ENCODE peak calls at places on chromosomes 6 and 20, in six cellular contexts. O is transverse colon; W is fibroblast of lung; G is CD4-positive, alpha-beta T cell; L is tibial artery; V is pancreas. Q is an unnamed sample. For H3K27me3, the result is how much of the 10 kb centered on the place peaks cover.

GRCh38 chr20:59007758-59008511 is 881 bp upstream of the CTSZ start:
- DNase-seq in O (peak), W (no peak), G (no peak), L (peak), V (no peak), Q (peak)

GRCh38 chr6:2839195-2839981 is 2.3 kb downstream of the SERPINB1 start:
- DNase-seq in O (peak), W (peak), G (no peak), L (no peak), V (no peak), Q (no peak)

GRCh38 chr6:110053395-110054240 is 75.5 kb downstream of the GPR6 start:
- DNase-seq in O (no peak), W (peak), G (no peak), L (no peak), V (no peak), Q (no peak)

GRCh38 chr6:155448823-155449789 is 6.5 kb downstream of the NOX3 start:
- DNase-seq in O (no peak), W (peak), G (no peak), L (no peak), V (no peak), Q (no peak)

GRCh38 chr6:168083142-168083885 is 4.3 kb upstream of the FRMD1 start:
- DNase-seq in O (peak), W (no peak), G (no peak), L (no peak), V (peak), Q (no peak)

GRCh38 chr6:121305957-121306607 is 28.2 kb downstream of the TBC1D32 start:
- DNase-seq in O (no peak), W (peak), G (no peak), L (no peak), V (no peak), Q (no peak)

GRCh38 chr6:69622924-69623323 is 173.9 kb downstream of the LMBRD1 start:
- DNase-seq in O (no peak), W (no peak), G (no peak), L (no peak), V (no peak), Q (no peak)

GRCh38 chr6:48613221-48613949 is 502.4 kb upstream of the PTCHD4 start:
- DNase-seq in O (no peak), W (no peak), G (no peak), L (no peak), V (no peak), Q (no peak)

GRCh38 chr6:111195656-111196055 is 108.4 kb downstream of the SLC16A10 start:
- DNase-seq in O (no peak), W (no peak), G (no peak), L (no peak), V (no peak), Q (no peak)

GRCh38 chr6:9116026-9116425 is 680.7 kb upstream of the SLC35B3 start:
- DNase-seq in O (no peak), W (peak), G (no peak), L (no peak), V (no peak), Q (no peak)

GRCh38 chr6:140062042-140063041 is 687.9 kb upstream of the CITED2 start:
- DNase-seq in O (peak), W (peak), G (no peak), L (peak), V (no peak), Q (peak)

GRCh38 chr6:11929451-11929850 is 82.7 kb upstream of the HIVEP1 start:
- DNase-seq in O (no peak), W (no peak), G (no peak), L (no peak), V (no peak), Q (no peak)

GRCh38 chr20:35018578-35019371 is 63.1 kb downstream of the MYH7B start:
- DNase-seq in O (no peak), W (no peak), G (no peak), L (no peak), V (no peak), Q (no peak)

GRCh38 chr6:52498538-52499017 is 78.3 kb downstream of the TRAM2 start:
- DNase-seq in O (peak), W (no peak), G (no peak), L (no peak), V (no peak), Q (no peak)

GRCh38 chr6:164035912-164036485 is 621.5 kb downstream of the QKI start:
- DNase-seq in O (no peak), W (no peak), G (no peak), L (no peak), V (no peak), Q (no peak)

GRCh38 chr20:35601021-35601973 is 14.3 kb upstream of the SPAG4 start:
- DNase-seq in O (peak), W (peak), G (peak), L (peak), V (peak), Q (peak)

GRCh38 chr6:161166677-161167076 is 107.2 kb downstream of the AGPAT4 start:
- DNase-seq in O (no peak), W (no peak), G (no peak), L (no peak), V (no peak), Q (no peak)

GRCh38 chr6:124200661-124201060 is 397.0 kb downstream of the NKAIN2 start:
- DNase-seq in O (no peak), W (no peak), G (no peak), L (no peak), V (no peak), Q (no peak)

GRCh38 chr20:25005220-25005619 is 12.7 kb upstream of the APMAP start:
- DNase-seq in O (peak), W (peak), G (no peak), L (peak), V (no peak), Q (no peak)

GRCh38 chr6:4179960-4180652 is 44.7 kb upstream of the ECI2 start:
- DNase-seq in O (no peak), W (peak), G (no peak), L (no peak), V (no peak), Q (no peak)

GRCh38 chr6:160775730-160776129 is 73.7 kb downstream of the PLG start:
- DNase-seq in O (no peak), W (no peak), G (no peak), L (no peak), V (no peak), Q (no peak)

GRCh38 chr20:25089096-25089495 is 7.2 kb upstream of the VSX1 start:
- DNase-seq in O (no peak), W (no peak), G (no peak), L (no peak), V (no peak), Q (no peak)

GRCh38 chr6:111722220-111722731 is 116.6 kb upstream of the TRAF3IP2 start:
- DNase-seq in O (no peak), W (peak), G (no peak), L (no peak), V (no peak), Q (no peak)

GRCh38 chr6:38755207-38755606 is 40.1 kb downstream of the DNAH8 start:
- DNase-seq in O (no peak), W (no peak), G (no peak), L (no peak), V (no peak), Q (no peak)

GRCh38 chr6:133040025-133040838 is 200.9 kb upstream of the EYA4 start:
- DNase-seq in O (no peak), W (peak), G (no peak), L (no peak), V (no peak), Q (no peak)

GRCh38 chr6:45421700-45422540 is 44.2 kb upstream of the SUPT3H start:
- DNase-seq in O (peak), W (peak), G (peak), L (peak), V (peak), Q (peak)

GRCh38 chr6:156963712-156964700 is 186.8 kb downstream of the ARID1B start:
- DNase-seq in O (no peak), W (peak), G (no peak), L (no peak), V (no peak), Q (peak)

GRCh38 chr6:38493929-38494547 is 145.7 kb downstream of the BTBD9 start:
- DNase-seq in O (peak), W (peak), G (peak), L (peak), V (no peak), Q (peak)

GRCh38 chr6:96391776-96392175 is 129.8 kb upstream of the UFL1 start:
- DNase-seq in O (peak), W (peak), G (no peak), L (no peak), V (peak), Q (no peak)

GRCh38 chr20:38649275-38649891 is 47.8 kb downstream of the ARHGAP40 start:
- DNase-seq in O (no peak), W (peak), G (no peak), L (no peak), V (no peak), Q (no peak)

GRCh38 chr6:44061375-44062104 is 65.7 kb downstream of the MRPL14 start:
- DNase-seq in O (no peak), W (peak), G (no peak), L (no peak), V (no peak), Q (no peak)

GRCh38 chr20:54981181-54981580 is 505.8 kb downstream of the DOK5 start:
- DNase-seq in O (no peak), W (no peak), G (no peak), L (no peak), V (no peak), Q (no peak)

GRCh38 chr6:169319561-169319960 is 65.9 kb upstream of the THBS2 start:
- DNase-seq in O (no peak), W (peak), G (no peak), L (no peak), V (no peak), Q (no peak)

GRCh38 chr20:35200255-35200654 is 26.2 kb upstream of the MMP24 start:
- DNase-seq in O (no peak), W (peak), G (no peak), L (no peak), V (no peak), Q (no peak)

GRCh38 chr20:62732356-62732755 is 23.7 kb downstream of the NTSR1 start:
- DNase-seq in O (no peak), W (no peak), G (no peak), L (no peak), V (no peak), Q (no peak)
- H3K27me3 ChIP-seq in O (under half), W (under half), G (under half), L (under half), V (under half), Q (under half)

GRCh38 chr6:7727951-7728854 is 2.3 kb downstream of the BMP6 start:
- DNase-seq in O (peak), W (peak), G (no peak), L (peak), V (peak), Q (peak)
- H3K27ac ChIP-seq in O (no peak), W (no peak), G (no peak), L (peak), V (no peak), Q (no peak)

DNA sequence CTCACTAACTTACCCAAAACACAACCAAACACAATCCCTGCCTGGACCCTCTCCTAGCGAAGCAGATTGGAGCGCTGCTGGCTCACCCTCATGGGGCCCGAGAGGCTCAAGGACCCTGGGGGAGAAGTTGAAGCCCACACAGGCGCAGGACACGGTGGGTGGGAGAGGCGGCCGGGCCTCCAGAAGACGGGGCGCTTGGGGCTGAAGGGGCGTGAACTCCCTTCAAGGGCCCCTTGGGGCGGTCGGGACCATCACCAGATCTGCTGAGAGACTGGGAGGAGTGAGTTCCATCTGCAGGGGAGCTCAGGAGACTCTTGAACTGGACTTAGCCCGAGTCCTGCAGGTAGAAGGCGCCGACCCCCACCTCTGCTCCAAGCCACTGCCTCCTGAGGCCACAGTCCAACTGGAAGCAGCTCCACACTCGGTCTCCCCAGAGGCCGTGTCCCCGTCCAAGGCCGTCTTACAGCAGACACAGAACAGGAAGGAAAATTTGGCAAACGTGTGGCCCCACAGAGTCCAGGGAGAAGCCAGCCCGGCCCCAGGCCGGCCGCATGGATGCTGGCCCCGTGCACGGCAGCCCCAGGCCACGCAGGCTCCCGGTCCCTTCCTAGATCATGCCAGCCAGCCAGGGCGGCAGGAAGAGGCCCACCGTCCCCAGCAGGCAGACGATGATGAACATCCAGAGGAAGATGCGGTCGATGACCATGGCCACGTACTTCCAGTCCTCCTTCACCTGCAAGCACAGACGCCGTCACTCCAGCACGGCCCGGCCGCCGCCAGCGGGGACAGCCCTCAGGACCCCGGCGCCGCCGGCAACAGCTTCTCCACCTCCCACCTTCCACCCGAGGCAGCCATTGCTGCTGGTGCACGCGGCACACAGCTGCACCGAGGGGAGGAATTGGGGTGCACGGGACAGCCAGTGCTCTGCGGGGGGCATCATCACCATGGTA is 14.7 kb downstream of the CHRNA4 start:
- DNase-seq in O (no peak), W (no peak), G (no peak), L (no peak), V (peak), Q (no peak)
- H3K27me3 ChIP-seq in O (under half), W (under half), G (under half), L (under half), V (under half), Q (half or more)

GRCh38 chr6:158040051-158040803 is 58.6 kb downstream of the SYNJ2 start:
- DNase-seq in O (no peak), W (peak), G (no peak), L (peak), V (no peak), Q (no peak)

GRCh38 chr6:158039178-158039557 is 57.5 kb downstream of the SYNJ2 start:
- DNase-seq in O (peak), W (peak), G (no peak), L (peak), V (peak), Q (no peak)

GRCh38 chr6:158040804-158041347 is 59.2 kb downstream of the SYNJ2 start:
- DNase-seq in O (no peak), W (peak), G (no peak), L (peak), V (peak), Q (no peak)

GRCh38 chr6:158038291-158039177 is 56.9 kb downstream of the SYNJ2 start:
- DNase-seq in O (peak), W (no peak), G (no peak), L (peak), V (peak), Q (no peak)

DNA sequence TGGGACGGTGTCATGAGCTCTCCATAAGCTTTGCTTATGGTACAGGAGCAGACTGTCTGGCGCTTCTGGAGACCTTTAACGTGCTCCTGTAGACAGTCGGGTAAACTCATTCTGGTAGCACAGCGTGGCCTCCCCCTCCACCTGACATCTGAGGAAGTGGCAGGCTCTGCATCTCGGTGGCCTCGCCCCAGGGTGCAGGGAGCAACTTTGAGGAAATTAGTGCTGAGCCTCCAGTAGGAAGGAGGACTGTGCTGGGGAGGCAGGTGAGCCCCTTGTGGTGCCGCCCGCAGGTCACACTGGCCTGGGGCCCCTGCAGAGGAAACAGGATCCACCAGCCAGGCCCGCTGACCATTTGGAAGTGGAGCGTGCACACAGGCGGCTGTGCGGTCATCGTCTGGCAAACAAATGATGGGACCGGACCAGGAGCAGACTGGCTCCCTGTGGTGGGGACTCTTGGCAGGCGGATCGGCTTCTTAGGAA is 57.9 kb downstream of the SYNJ2 start:
- DNase-seq in O (no peak), W (peak), G (no peak), L (peak), V (peak), Q (peak)
- H3K27ac ChIP-seq in O (peak), W (peak), G (no peak), L (peak), V (peak), Q (peak)

DNA sequence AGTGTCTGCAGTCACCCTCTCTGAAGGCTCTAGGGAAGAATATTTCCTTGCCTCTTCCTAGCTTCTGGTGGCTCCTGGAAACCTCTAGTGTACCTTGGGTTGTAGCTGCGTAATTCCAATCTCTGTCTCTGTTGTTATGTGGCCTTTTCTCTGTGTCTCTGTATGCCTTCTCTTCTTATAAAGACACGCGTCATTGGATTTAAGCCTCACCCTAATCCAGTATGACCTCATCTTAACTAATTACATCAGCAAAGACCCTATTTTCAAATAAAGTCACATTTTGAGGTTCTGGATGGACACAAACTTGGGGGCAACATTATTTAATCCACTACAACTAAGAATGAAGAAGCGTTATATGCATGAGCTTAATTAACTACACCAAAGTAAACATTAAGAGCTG is 111.4 kb upstream of the ZNF184 start:
- DNase-seq in O (no peak), W (no peak), G (no peak), L (no peak), V (no peak), Q (no peak)
- H3K27me3 ChIP-seq in O (half or more), W (under half), G (half or more), L (under half), V (under half), Q (under half)

GRCh38 chr20:61813791-61814190 is 251.9 kb downstream of the TAF4 start:
- DNase-seq in O (no peak), W (no peak), G (no peak), L (no peak), V (no peak), Q (no peak)

GRCh38 chr20:61812121-61812520 is 253.6 kb downstream of the TAF4 start:
- DNase-seq in O (no peak), W (no peak), G (no peak), L (no peak), V (no peak), Q (no peak)

GRCh38 chr20:61814244-61814643 is 251.4 kb downstream of the TAF4 start:
- DNase-seq in O (no peak), W (no peak), G (no peak), L (no peak), V (no peak), Q (no peak)

GRCh38 chr20:61814726-61815125 is 251.0 kb downstream of the TAF4 start:
- DNase-seq in O (no peak), W (no peak), G (no peak), L (no peak), V (no peak), Q (no peak)

DNA sequence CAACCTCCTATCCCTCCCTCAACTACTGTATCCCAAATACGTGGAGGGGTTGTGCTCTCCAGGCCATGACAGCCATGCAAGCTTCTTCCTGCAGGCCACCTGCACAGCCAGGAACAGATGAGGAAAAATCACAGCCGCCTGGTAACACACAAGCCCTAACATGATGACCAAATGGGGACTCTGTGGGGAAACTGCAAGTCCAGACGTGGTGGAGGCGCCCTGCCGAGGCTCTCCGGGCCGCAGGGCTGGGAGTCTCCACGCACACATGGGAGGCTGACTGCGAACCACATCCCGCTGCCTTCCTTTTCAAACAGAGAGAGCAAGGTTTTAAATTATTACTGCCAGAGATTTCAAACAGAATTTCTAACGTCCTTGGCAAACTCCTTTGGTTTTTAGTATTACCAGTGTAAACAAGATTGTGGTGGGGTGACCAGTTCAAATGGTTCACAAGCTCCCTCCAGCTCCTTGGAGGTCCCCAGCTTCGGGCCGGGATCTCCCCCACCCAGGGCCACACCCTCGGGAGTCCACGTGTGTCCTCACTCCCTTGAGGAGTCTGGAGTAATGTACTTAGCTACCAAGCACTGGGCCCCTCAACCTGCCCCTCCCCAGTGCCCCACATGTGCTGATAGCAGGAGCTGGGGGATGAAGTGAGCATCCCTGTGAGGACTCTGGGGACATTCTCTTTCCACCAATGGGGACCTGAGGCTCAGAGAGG is 252.8 kb downstream of the TAF4 start:
- DNase-seq in O (no peak), W (no peak), G (no peak), L (no peak), V (no peak), Q (peak)
- H3K27ac ChIP-seq in O (no peak), W (no peak), G (no peak), L (no peak), V (no peak), Q (no peak)

GRCh38 chr6:46735720-46736031 is 501 bp upstream of the PLA2G7 start:
- DNase-seq in O (no peak), W (no peak), G (no peak), L (no peak), V (no peak), Q (no peak)
- H3K27me3 ChIP-seq in O (under half), W (under half), G (half or more), L (under half), V (under half), Q (under half)

GRCh38 chr6:53651149-53651763 is 14.3 kb downstream of the KLHL31 start:
- DNase-seq in O (peak), W (peak), G (peak), L (peak), V (no peak), Q (peak)
- H3K27ac ChIP-seq in O (peak), W (no peak), G (no peak), L (no peak), V (peak), Q (peak)

DNA sequence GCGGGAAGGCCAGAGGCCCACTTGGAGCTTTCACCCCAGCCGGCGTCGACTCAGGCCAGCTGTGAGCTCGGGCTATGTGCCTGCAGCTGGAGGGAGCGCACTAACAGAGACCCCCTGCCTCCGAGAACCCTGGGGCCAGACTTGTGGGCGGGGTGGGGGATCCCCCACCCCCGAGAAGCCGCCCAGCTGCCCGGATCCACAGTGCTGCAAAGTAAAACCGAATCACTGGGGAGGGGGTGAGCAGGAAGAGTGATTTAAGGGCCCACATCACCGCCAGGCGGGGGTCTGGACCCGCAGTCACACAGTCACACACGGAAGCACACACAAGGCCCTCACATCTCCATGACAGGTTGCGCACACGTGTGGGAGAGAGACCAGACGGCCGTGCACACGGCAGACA is 48.7 kb downstream of the KCNQ2 start:
- DNase-seq in O (no peak), W (no peak), G (no peak), L (no peak), V (no peak), Q (no peak)
- H3K27me3 ChIP-seq in O (under half), W (under half), G (under half), L (under half), V (under half), Q (under half)